ENCODE peak calls at places on chromosome 19, in eight cellular contexts. H is neural progenitor cell; J is uterus; D is cardiac fibroblast; R is ascending aorta; K is CD8-positive, alpha-beta T cell; E is progenitor cell of endocrine pancreas; N is lower leg skin. B is an unnamed sample.
A peak's percentile ranks its signal among the peaks of the same experiment; 100 is the strongest.

GRCh38 chr19:38736413-38737280 is 7.6 kb downstream of the CAPN12 start:
- DNase-seq in H (peak; percentile 84), J (peak; percentile 61), D (no peak), R (no peak), K (peak; percentile 67), E (peak; percentile 48), N (no peak), B (no peak)

GRCh38 chr19:18397242-18398202 is at the start of gene LRRC25:
- DNase-seq in H (peak; percentile 91), J (no peak), D (no peak), R (peak; percentile 78), K (no peak), E (no peak), N (no peak), B (peak; percentile 46)

GRCh38 chr19:1849999-1850398 is 1.7 kb upstream of the REXO1 start:
- DNase-seq in H (no peak), J (no peak), D (no peak), R (no peak), K (no peak), E (no peak), N (no peak), B (no peak)

GRCh38 chr19:38759590-38760003 is 13.7 kb downstream of the LGALS7 start:
- DNase-seq in H (no peak), J (no peak), D (peak; percentile 37), R (no peak), K (no peak), E (no peak), N (no peak), B (no peak)

GRCh38 chr19:45842198-45842597 is 20.7 kb downstream of the SYMPK start:
- DNase-seq in H (no peak), J (no peak), D (no peak), R (no peak), K (no peak), E (no peak), N (no peak), B (no peak)

GRCh38 chr19:7888145-7888825 is at the start of gene LRRC8E:
- DNase-seq in H (peak; percentile 83), J (no peak), D (peak; percentile 72), R (no peak), K (no peak), E (peak; percentile 69), N (peak; percentile 91), B (peak; percentile 67)

GRCh38 chr19:46915386-46915785 is 54.6 kb downstream of the ARHGAP35 start:
- DNase-seq in H (no peak), J (no peak), D (no peak), R (no peak), K (no peak), E (no peak), N (no peak), B (no peak)

GRCh38 chr19:49056101-49056901 is 1.2 kb downstream of the CGB7 start:
- DNase-seq in H (peak; percentile 87), J (peak; percentile 28), D (peak; percentile 49), R (peak; percentile 72), K (peak; percentile 72), E (peak; percentile 51), N (peak; percentile 90), B (peak; percentile 75)

GRCh38 chr19:8973501-8974091 is 36.6 kb downstream of the MUC16 start:
- DNase-seq in H (peak; percentile 68), J (no peak), D (no peak), R (no peak), K (no peak), E (no peak), N (no peak), B (no peak)

GRCh38 chr19:46718157-46718933 is 1.4 kb upstream of the PRKD2 start:
- DNase-seq in H (peak; percentile 30), J (no peak), D (no peak), R (no peak), K (peak; percentile 75), E (no peak), N (no peak), B (no peak)

GRCh38 chr19:27675771-27676170 is 1537.2 kb downstream of the UQCRFS1 start:
- DNase-seq in H (no peak), J (no peak), D (no peak), R (no peak), K (peak; percentile 9), E (no peak), N (peak; percentile 17), B (no peak)

GRCh38 chr19:5964816-5965565 is 12.9 kb downstream of the RANBP3 start:
- DNase-seq in H (no peak), J (no peak), D (no peak), R (no peak), K (no peak), E (no peak), N (no peak), B (no peak)

GRCh38 chr19:15438124-15438496 is 11.6 kb downstream of the WIZ start:
- DNase-seq in H (no peak), J (no peak), D (no peak), R (no peak), K (no peak), E (no peak), N (no peak), B (no peak)
- TF ChIP-seq CTCF in H (no peak), J (no peak), D (no peak), R (no peak), K (no peak), E (no peak), N (no peak), B (no peak)

GRCh38 chr19:11013771-11014170 is 52.9 kb downstream of the SMARCA4 start:
- DNase-seq in H (no peak), J (no peak), D (no peak), R (no peak), K (no peak), E (no peak), N (no peak), B (no peak)
- TF ChIP-seq CTCF in H (no peak), J (no peak), D (no peak), R (no peak), K (no peak), E (no peak), N (no peak), B (no peak)

DNA sequence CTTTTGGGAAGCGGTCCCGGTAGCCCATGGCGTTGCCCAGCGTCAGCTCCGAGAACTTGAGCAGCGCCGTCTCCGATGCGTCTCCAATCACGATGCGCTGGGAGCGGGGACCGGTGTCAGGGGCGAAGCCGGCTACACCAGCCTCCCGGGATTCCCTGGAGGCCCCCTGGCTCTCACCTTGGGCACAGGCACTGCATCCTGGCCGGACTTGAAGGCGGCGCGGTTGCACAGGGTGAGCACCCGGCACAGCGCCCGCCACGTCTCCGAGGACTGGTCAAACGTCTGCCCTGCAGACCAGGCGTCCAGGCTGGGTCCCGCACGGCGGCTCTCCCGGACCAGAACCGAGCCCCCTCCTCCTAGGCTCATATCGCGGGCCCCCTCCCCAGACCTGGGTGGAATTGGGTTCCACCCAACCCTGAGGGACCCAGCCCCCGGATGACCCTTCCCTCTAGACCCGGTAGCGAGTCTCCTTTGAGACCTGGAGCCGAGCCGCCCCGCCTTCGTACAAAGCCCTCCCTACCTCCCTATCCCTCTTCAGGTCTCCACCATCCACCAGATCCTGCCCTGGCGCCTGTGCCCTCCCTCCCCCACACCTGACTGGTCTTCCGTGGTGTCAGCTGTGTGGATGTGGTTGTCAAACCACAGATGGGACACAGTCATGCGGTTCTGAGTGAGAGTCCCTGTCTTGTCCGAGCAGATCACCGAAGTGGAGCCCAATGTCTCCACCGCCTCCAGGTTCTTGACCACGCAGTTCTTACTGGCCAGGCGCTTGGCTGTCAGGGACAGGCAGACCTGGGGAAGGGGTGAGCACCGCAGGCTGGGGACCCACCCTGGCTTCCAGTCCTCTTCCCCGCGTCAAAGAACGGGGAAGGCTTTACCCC is 4.8 kb downstream of the ATP4A start:
- DNase-seq in H (no peak), J (no peak), D (no peak), R (no peak), K (no peak), E (no peak), N (no peak), B (no peak)
- TF ChIP-seq CTCF in H (no peak), J (no peak), D (no peak), R (no peak), K (no peak), E (no peak), N (no peak), B (no peak)

GRCh38 chr19:50349277-50350057 is 16.0 kb downstream of the NAPSA start:
- DNase-seq in H (no peak), J (no peak), D (no peak), R (no peak), K (no peak), E (no peak), N (no peak), B (no peak)
- TF ChIP-seq CTCF in H (peak; percentile 6), J (no peak), D (no peak), R (no peak), K (no peak), E (no peak), N (no peak), B (no peak)

DNA sequence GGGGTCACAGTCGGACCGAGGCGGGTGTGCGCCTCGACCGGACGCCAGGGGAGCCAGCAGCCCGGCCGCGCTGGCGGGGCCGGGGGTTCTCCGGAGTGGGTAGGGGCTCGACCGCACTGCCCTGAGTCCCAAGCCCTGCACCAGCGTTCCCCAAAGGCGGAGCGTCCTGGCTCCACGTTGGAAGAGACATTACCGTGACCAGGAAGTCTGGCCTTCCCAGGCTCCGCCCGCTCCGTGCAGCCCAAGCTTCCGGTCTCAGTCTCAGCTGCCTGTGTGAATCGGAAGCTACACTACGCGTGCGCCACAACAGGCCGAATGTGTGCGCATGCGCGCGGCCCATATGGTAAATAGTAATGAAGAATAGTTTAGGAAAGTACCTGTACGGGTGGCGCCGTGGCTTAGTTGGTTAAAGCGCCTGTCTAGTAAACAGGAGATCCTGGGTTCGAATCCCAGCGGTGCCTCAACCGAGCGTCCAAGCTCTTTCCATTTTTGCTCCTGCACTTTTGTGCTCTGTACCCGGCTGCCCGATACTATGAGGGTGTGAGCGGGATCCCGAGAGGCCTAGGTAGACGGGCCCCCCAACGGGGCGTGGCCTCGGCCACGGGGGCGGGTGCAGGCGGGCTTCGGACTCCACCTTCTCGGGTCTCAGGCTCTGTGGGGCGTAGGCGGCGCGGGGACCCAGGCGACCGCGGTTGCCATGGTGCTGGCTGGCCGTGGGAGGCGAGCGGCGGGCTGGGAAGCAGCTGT is 17.3 kb upstream of the LRP3 start:
- DNase-seq in H (peak; percentile 98), J (peak; percentile 98), D (peak; percentile 99), R (peak; percentile 99), K (peak; percentile 100), E (peak; percentile 99), N (peak; percentile 99), B (peak; percentile 96)
- TF ChIP-seq CTCF in H (peak; percentile 24), J (peak; percentile 35), D (peak; percentile 6), R (no peak), K (no peak), E (peak; percentile 38), N (no peak), B (no peak)

GRCh38 chr19:3330047-3330446 is 36.3 kb upstream of the NFIC start:
- DNase-seq in H (no peak), J (no peak), D (no peak), R (no peak), K (no peak), E (no peak), N (no peak), B (no peak)
- TF ChIP-seq CTCF in H (no peak), J (no peak), D (no peak), R (no peak), K (no peak), E (no peak), N (no peak), B (no peak)

GRCh38 chr19:12648088-12648487 is 18.5 kb downstream of the MAN2B1 start:
- DNase-seq in H (no peak), J (no peak), D (no peak), R (no peak), K (no peak), E (no peak), N (no peak), B (no peak)
- TF ChIP-seq CTCF in H (peak; percentile 13), J (peak; percentile 23), D (peak; percentile 30), R (peak; percentile 33), K (no peak), E (no peak), N (no peak), B (no peak)

GRCh38 chr19:44740351-44740824 is 8.1 kb upstream of the BCL3 start:
- DNase-seq in H (no peak), J (no peak), D (no peak), R (no peak), K (no peak), E (no peak), N (no peak), B (no peak)
- TF ChIP-seq CTCF in H (no peak), J (no peak), D (no peak), R (no peak), K (no peak), E (peak; percentile 13), N (no peak), B (no peak)